ENCODE peak calls at places on chromosomes 7 and 10, in five cellular contexts. L is activated CD4-positive, CD25-positive, alpha-beta regulatory T cell; C is caudate nucleus; A is EL; S is CD14-positive monocyte. E is an unnamed sample.

GRCh38 chr7:16084370-16084769 is 337.0 kb downstream of the CRPPA start:
- DNase-seq in L (no peak), C (no peak), A (no peak), S (no peak), E (no peak)

GRCh38 chr10:61835069-61835908 is 66.2 kb upstream of the ARID5B start:
- DNase-seq in L (no peak), C (no peak), A (peak; percentile 82), S (no peak), E (no peak)

GRCh38 chr10:42755028-42755451 is 27.6 kb upstream of the BMS1 start:
- DNase-seq in L (no peak), C (no peak), A (no peak), S (no peak), E (no peak)

GRCh38 chr10:16853201-16853600 is 36.0 kb upstream of the RSU1 start:
- DNase-seq in L (no peak), C (no peak), A (peak; percentile 60), S (no peak), E (no peak)

GRCh38 chr10:97914837-97915211 is 65.2 kb downstream of the GOLGA7B start:
- DNase-seq in L (peak; percentile 60), C (peak; percentile 68), A (peak; percentile 58), S (no peak), E (peak; percentile 73)

GRCh38 chr10:101536800-101537199 is 51.3 kb downstream of the POLL start:
- DNase-seq in L (no peak), C (no peak), A (peak; percentile 22), S (no peak), E (no peak)

GRCh38 chr7:44101966-44102845 is 1.9 kb upstream of the AEBP1 start:
- DNase-seq in L (no peak), C (no peak), A (peak; percentile 78), S (no peak), E (no peak)

GRCh38 chr10:100483876-100484666 is 21.3 kb downstream of the WNT8B start:
- DNase-seq in L (no peak), C (no peak), A (no peak), S (no peak), E (no peak)

GRCh38 chr10:100713049-100713858 is 32.1 kb upstream of the PAX2 start:
- DNase-seq in L (no peak), C (no peak), A (no peak), S (no peak), E (no peak)

GRCh38 chr10:47137311-47137851 is 162.6 kb upstream of the GDF10 start:
- DNase-seq in L (no peak), C (no peak), A (peak; percentile 92), S (no peak), E (no peak)

GRCh38 chr10:52961298-52961697 is 188.7 kb upstream of the MBL2 start:
- DNase-seq in L (no peak), C (no peak), A (no peak), S (no peak), E (no peak)

GRCh38 chr7:99028261-99028971 is 115.5 kb downstream of the SMURF1 start:
- DNase-seq in L (no peak), C (no peak), A (no peak), S (no peak), E (no peak)

GRCh38 chr7:30146127-30146612 is 11.4 kb downstream of the MTURN start:
- DNase-seq in L (no peak), C (no peak), A (no peak), S (no peak), E (no peak)

GRCh38 chr7:28054531-28055160 is 125.9 kb downstream of the JAZF1 start:
- DNase-seq in L (no peak), C (no peak), A (no peak), S (no peak), E (no peak)

GRCh38 chr7:82859106-82859850 is 303.4 kb downstream of the PCLO start:
- DNase-seq in L (no peak), C (no peak), A (peak; percentile 67), S (no peak), E (no peak)

GRCh38 chr7:29483219-29484104 is 80.2 kb upstream of the PRR15 start:
- DNase-seq in L (no peak), C (peak; percentile 42), A (no peak), S (no peak), E (no peak)

GRCh38 chr7:106329971-106330733 is 45.4 kb upstream of the NAMPT start:
- DNase-seq in L (no peak), C (no peak), A (peak; percentile 74), S (no peak), E (no peak)

E was measured in putamen.